ENCODE peak calls at places on chromosomes 11 and 22, in five cellular contexts. A is H9; J is effector memory CD4-positive, alpha-beta T cell; H is upper lobe of right lung; K is tibial nerve. R is an unnamed sample. For H3K9me3, the result is how much of the 10 kb centered on the place peaks cover.

GRCh38 chr22:32752868-32753520 is 48.5 kb upstream of the TIMP3 start:
- DNase-seq in A (no peak), J (no peak), H (no peak), K (no peak), R (no peak)

GRCh38 chr22:18121436-18122253 is 11.0 kb downstream of the TUBA8 start:
- DNase-seq in A (peak), J (no peak), H (peak), K (no peak), R (no peak)

GRCh38 chr11:67649634-67650540 is 643 bp downstream of the ACY3 start:
- DNase-seq in A (no peak), J (no peak), H (no peak), K (no peak), R (no peak)

GRCh38 chr11:33668468-33668825 is 32.2 kb downstream of the C11orf91 start:
- DNase-seq in A (no peak), J (no peak), H (no peak), K (no peak), R (no peak)

GRCh38 chr11:931385-931784 is 5.7 kb downstream of the AP2A2 start:
- DNase-seq in A (no peak), J (no peak), H (no peak), K (no peak), R (no peak)

GRCh38 chr11:96023311-96023710 is 99.4 kb upstream of the MTMR2 start:
- DNase-seq in A (no peak), J (no peak), H (no peak), K (no peak), R (no peak)

GRCh38 chr22:39674536-39674935 is 104.0 kb downstream of the CACNA1I start:
- DNase-seq in A (no peak), J (no peak), H (no peak), K (no peak), R (no peak)

GRCh38 chr22:20899827-20900423 is 17.3 kb upstream of the CRKL start:
- DNase-seq in A (no peak), J (no peak), H (no peak), K (no peak), R (no peak)

GRCh38 chr11:70068345-70068744 is 9.8 kb upstream of the ANO1 start:
- DNase-seq in A (peak), J (no peak), H (no peak), K (no peak), R (no peak)

GRCh38 chr11:12599408-12600143 is 74.6 kb upstream of the TEAD1 start:
- DNase-seq in A (peak), J (no peak), H (peak), K (no peak), R (peak)

GRCh38 chr22:45317551-45318167 is 7.9 kb downstream of the FAM118A start:
- DNase-seq in A (peak), J (no peak), H (no peak), K (peak), R (no peak)

GRCh38 chr22:32932176-32932575 is 126.0 kb downstream of the SYN3 start:
- DNase-seq in A (no peak), J (no peak), H (no peak), K (no peak), R (no peak)

GRCh38 chr22:44279059-44279340 is 33.8 kb downstream of the SHISAL1 start:
- DNase-seq in A (no peak), J (no peak), H (no peak), K (no peak), R (no peak)

GRCh38 chr22:28075260-28075981 is 156.4 kb upstream of the PITPNB start:
- DNase-seq in A (no peak), J (no peak), H (no peak), K (peak), R (peak)

GRCh38 chr11:11731311-11732083 is 109.7 kb upstream of the GALNT18 start:
- DNase-seq in A (no peak), J (no peak), H (no peak), K (no peak), R (no peak)

GRCh38 chr11:66467034-66467659 is 442 bp downstream of the PELI3 start:
- DNase-seq in A (no peak), J (no peak), H (no peak), K (no peak), R (peak)

GRCh38 chr11:100932474-100933100 is 197.0 kb downstream of the PGR start:
- DNase-seq in A (no peak), J (no peak), H (no peak), K (no peak), R (no peak)

GRCh38 chr11:110174645-110175310 is 81.6 kb downstream of the ZC3H12C start:
- DNase-seq in A (no peak), J (no peak), H (no peak), K (no peak), R (no peak)

GRCh38 chr22:28956506-28956905 is 73.1 kb downstream of the ZNRF3 start:
- DNase-seq in A (no peak), J (no peak), H (no peak), K (no peak), R (no peak)

GRCh38 chr11:60098508-60098907 is 10.0 kb downstream of the MS4A2 start:
- DNase-seq in A (no peak), J (no peak), H (no peak), K (no peak), R (no peak)

GRCh38 chr22:17368144-17368726 is 1.0 kb upstream of the CECR2 start:
- DNase-seq in A (no peak), J (no peak), H (no peak), K (no peak), R (no peak)

GRCh38 chr11:418343-419247 is 3.8 kb upstream of the SIGIRR start:
- DNase-seq in A (no peak), J (no peak), H (no peak), K (no peak), R (peak)

GRCh38 chr11:88318017-88318416 is 19.5 kb downstream of the CTSC start:
- DNase-seq in A (no peak), J (no peak), H (no peak), K (no peak), R (no peak)

DNA sequence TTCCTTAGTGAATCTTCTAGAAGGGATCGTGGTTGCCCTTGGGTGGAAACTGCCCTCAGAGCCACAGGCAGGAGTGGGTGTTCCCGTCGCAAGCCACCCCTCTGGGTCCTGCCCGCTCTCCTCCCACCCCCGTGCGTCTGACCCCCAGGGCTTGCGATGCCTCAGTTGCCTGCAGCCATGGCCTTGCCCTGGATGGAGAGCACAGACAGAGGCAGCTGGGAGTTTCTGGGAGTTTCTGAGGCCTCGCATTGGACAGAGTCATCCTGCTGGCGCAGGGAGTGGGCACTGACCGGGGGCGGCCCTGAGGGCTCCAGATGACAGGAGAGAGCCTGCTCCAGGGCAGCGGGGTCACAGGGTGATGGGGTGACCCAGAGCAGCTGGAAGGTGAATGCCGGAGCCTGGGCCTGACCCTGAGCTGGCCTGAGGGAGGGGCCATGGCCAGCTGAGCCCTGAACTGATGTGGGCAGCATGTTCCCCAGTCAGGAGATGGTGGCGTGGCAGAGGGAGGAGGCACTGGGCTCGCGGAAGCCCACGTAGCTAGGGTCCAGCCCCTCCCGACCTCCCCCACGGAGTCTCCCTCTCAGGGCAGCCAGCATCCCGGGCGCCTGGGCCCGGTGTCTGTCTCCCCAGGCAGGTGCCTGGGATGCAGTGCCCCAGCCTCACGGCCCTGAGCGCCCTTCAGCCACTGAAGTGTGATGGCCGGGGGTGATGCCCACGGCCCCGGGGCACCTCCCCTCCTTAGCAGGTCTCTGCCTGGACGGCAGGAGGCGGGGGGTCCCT is 1236.2 kb downstream of the BRD1 start:
- DNase-seq in A (no peak), J (no peak), H (no peak), K (no peak), R (no peak)
- H3K9me3 ChIP-seq in A (under half), J (under half), H (under half), K (under half), R (under half)

GRCh38 chr22:47304854-47305253 is 542.4 kb downstream of the TBC1D22A start:
- DNase-seq in A (no peak), J (no peak), H (no peak), K (no peak), R (no peak)
- H3K9me3 ChIP-seq in A (half or more), J (under half), H (under half), K (under half), R (under half)

DNA sequence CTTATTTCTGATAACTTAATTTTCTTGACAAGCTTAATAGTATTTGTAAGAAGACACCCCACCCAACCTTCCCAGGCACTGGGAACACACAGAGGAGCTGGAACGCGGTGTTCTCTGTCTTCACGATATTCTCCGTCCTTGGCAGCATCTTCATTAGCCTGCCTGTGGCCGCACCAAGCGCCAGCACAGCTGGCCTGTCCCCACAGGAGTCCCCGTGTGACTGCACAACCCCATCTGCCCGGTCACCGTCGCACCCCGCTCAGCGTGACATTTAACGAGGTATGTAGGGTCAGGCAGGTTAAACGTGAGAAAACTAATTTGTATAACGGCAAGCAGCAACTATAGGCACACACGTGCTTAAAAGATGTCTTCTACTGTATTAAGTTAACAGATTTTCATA is 293.3 kb downstream of the BRD1 start:
- DNase-seq in A (peak), J (no peak), H (peak), K (no peak), R (no peak)
- H3K9me3 ChIP-seq in A (under half), J (under half), H (under half), K (under half), R (under half)

DNA sequence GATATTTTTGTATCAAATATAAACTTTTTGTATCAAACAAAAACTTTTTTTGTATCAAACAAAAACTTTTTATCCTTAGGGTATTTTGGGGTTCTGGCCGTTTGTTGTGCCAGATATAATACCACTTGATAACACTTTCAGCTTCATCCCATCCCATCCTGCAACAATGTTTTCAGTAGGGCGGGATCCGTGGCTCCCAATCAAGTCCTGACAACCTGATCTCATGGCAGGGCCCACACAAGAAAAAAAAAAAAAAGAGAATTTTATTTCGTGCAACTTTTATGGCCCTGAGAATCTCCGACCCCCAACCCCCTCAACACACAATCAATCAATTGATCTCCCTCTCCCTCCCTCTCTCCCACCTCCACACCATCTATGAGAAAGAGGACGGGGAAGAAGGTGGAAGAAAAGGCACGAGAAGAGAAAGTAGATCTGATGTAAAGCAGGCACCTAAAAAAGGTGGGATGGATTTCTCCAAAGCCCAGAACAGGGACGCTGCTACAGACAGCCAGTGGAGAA is 4749.6 kb upstream of the OR11H1 start:
- DNase-seq in A (no peak), J (no peak), H (no peak), K (no peak), R (no peak)
- H3K9me3 ChIP-seq in A (half or more), J (under half), H (under half), K (under half), R (under half)

GRCh38 chr22:47373648-47374272 is 611.3 kb downstream of the TBC1D22A start:
- DNase-seq in A (no peak), J (no peak), H (no peak), K (peak), R (peak)

GRCh38 chr22:47371263-47372090 is 609.0 kb downstream of the TBC1D22A start:
- DNase-seq in A (peak), J (no peak), H (no peak), K (no peak), R (peak)

GRCh38 chr22:47372596-47373385 is 610.3 kb downstream of the TBC1D22A start:
- DNase-seq in A (no peak), J (no peak), H (peak), K (peak), R (peak)

GRCh38 chr22:47370448-47371262 is 608.2 kb downstream of the TBC1D22A start:
- DNase-seq in A (no peak), J (no peak), H (no peak), K (no peak), R (peak)

GRCh38 chr22:47372111-47372581 is 609.7 kb downstream of the TBC1D22A start:
- DNase-seq in A (no peak), J (no peak), H (no peak), K (no peak), R (peak)
- H3K9me3 ChIP-seq in A (half or more), J (under half), H (under half), K (under half), R (under half)

GRCh38 chr11:134612416-134613030 is 200.5 kb upstream of the B3GAT1 start:
- DNase-seq in A (no peak), J (no peak), H (no peak), K (no peak), R (no peak)
- H3K9me3 ChIP-seq in A (under half), J (under half), H (under half), K (under half), R (under half)

GRCh38 chr11:129655247-129655832 is 160.3 kb upstream of the TMEM45B start:
- DNase-seq in A (no peak), J (no peak), H (no peak), K (no peak), R (no peak)

GRCh38 chr11:129652828-129653227 is 162.8 kb upstream of the TMEM45B start:
- DNase-seq in A (no peak), J (no peak), H (no peak), K (no peak), R (no peak)

GRCh38 chr11:129657866-129658557 is 157.6 kb upstream of the TMEM45B start:
- DNase-seq in A (no peak), J (no peak), H (no peak), K (no peak), R (no peak)

DNA sequence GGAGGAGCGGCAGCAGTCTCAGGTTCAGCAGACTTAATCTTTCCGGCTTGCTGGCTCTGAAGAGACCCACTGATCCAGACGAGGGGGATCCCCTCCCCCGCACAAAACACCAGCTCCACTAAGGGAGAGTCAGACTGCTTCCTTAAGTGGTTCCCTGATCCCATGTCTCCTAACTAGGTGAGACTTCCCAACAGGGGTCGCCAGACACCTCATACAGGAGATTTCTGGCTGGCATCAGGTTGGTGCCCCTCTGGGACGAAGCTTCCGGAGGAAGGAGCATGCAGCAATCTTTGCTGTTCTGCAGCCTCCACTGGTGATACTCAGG is 157.1 kb upstream of the TMEM45B start:
- DNase-seq in A (peak), J (no peak), H (no peak), K (no peak), R (no peak)
- H3K9me3 ChIP-seq in A (under half), J (under half), H (under half), K (under half), R (under half)

DNA sequence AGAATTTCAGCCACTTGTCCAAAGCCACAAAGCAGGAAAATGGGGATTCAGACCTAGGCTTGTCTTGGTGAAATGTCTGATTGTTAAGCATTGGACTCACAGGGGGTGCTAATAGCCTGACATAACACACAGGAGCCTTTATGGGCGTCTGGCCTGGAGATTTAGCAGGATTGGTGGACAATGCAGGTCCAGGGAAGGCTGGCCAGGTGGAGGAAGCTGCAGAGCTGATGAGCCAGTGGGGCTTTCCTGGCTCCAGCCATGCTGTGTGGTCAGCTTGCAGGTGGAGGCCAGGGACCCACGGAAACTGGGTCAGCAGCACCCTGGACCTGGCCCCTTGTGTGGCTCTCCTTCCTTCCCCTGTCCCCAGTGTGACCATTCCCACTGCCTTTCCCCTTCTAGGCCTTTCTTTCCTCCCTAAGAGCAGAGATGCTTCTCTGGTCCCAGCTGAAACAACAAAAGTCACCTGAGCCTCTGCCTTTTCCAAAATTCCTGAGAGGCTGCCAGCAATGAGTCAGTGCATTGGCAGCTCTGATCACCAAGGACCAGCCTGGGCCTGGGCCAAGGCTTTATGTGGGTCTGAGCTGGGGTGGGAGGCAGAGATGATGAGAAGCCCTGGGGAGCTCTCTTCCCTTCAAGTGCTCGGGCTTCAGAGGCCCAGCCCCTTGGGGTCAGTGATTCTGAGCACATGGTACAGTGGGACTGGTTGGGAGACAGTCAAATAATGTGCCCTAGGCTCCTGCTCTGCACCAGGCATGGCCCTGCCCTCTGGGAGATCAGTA is 85.2 kb downstream of the CCDC81 start:
- DNase-seq in A (peak), J (no peak), H (no peak), K (no peak), R (peak)
- H3K9me3 ChIP-seq in A (under half), J (under half), H (under half), K (under half), R (under half)